ENCODE peak calls at places on chromosomes 4 and X, in seven cellular contexts. X is neuronal stem cell, H is mesenchymal stem cell, F is H9, W is IMR-90, P is H1, V is trophoblast cell. K is an unnamed sample.

GRCh38 chr4:150078996-150079581 is 844 bp downstream of the DCLK2 start:
- DNase-seq in X (peak), H (peak), F (peak), W (peak), P (peak), V (peak), K (peak)

GRCh38 chr4:105433421-105433820 is 40.4 kb downstream of the PPA2 start:
- DNase-seq in X (no peak), H (no peak), F (no peak), W (no peak), P (no peak), V (no peak), K (no peak)

GRCh38 chrX:132986556-132986955 is 28.1 kb upstream of the HS6ST2 start:
- DNase-seq in X (no peak), H (no peak), F (no peak), W (no peak), P (no peak), V (no peak), K (no peak)

GRCh38 chr4:38133711-38134480 is 173.7 kb downstream of the PTTG2 start:
- DNase-seq in X (no peak), H (no peak), F (no peak), W (no peak), P (no peak), V (peak), K (peak)

GRCh38 chr4:6760865-6761264 is 21.7 kb upstream of the KIAA0232 start:
- DNase-seq in X (no peak), H (no peak), F (no peak), W (no peak), P (no peak), V (no peak), K (no peak)

GRCh38 chr4:101211146-101211553 is 136.2 kb downstream of the PPP3CA start:
- DNase-seq in X (no peak), H (peak), F (no peak), W (peak), P (no peak), V (no peak), K (peak)

GRCh38 chr4:19987746-19988145 is 264.0 kb upstream of the SLIT2 start:
- DNase-seq in X (no peak), H (peak), F (no peak), W (peak), P (no peak), V (no peak), K (no peak)

GRCh38 chr4:7379719-7380118 is 55.0 kb downstream of the PSAPL1 start:
- DNase-seq in X (no peak), H (no peak), F (no peak), W (no peak), P (no peak), V (no peak), K (no peak)

GRCh38 chr4:65550500-65550899 is 119.8 kb downstream of the EPHA5 start:
- DNase-seq in X (no peak), H (no peak), F (no peak), W (no peak), P (no peak), V (no peak), K (no peak)

GRCh38 chr4:151325320-151326246 is at the start of gene SH3D19:
- DNase-seq in X (peak), H (peak), F (peak), W (peak), P (no peak), V (peak), K (peak)

GRCh38 chrX:67607436-67607835 is 63.6 kb downstream of the AR start:
- DNase-seq in X (no peak), H (peak), F (no peak), W (peak), P (no peak), V (no peak), K (no peak)

GRCh38 chrX:24283122-24283789 is 30.6 kb downstream of the SUPT20HL2 start:
- DNase-seq in X (no peak), H (no peak), F (no peak), W (no peak), P (no peak), V (no peak), K (no peak)

GRCh38 chr4:186078977-186079697 is 10.2 kb downstream of the TLR3 start:
- DNase-seq in X (no peak), H (no peak), F (peak), W (no peak), P (no peak), V (peak), K (peak)

GRCh38 chrX:149829751-149830191 is 48.0 kb downstream of the MAGEA9 start:
- DNase-seq in X (peak), H (peak), F (no peak), W (peak), P (no peak), V (no peak), K (peak)

GRCh38 chr4:39664828-39665731 is 26.4 kb upstream of the SMIM14 start:
- DNase-seq in X (no peak), H (peak), F (no peak), W (peak), P (no peak), V (no peak), K (no peak)

GRCh38 chr4:131093303-131093702 is 1997.4 kb downstream of the C4orf33 start:
- DNase-seq in X (no peak), H (no peak), F (no peak), W (no peak), P (no peak), V (peak), K (peak)
- H2BK120ac ChIP-seq in X (no peak), H (no peak), F (no peak), W (no peak), P (no peak), V (no peak), K (no peak)

GRCh38 chr4:133537882-133538281 is 388.8 kb downstream of the PCDH10 start:
- DNase-seq in X (no peak), H (no peak), F (no peak), W (no peak), P (no peak), V (no peak), K (no peak)
- H2BK120ac ChIP-seq in X (no peak), H (no peak), F (no peak), W (no peak), P (no peak), V (no peak), K (no peak)

DNA sequence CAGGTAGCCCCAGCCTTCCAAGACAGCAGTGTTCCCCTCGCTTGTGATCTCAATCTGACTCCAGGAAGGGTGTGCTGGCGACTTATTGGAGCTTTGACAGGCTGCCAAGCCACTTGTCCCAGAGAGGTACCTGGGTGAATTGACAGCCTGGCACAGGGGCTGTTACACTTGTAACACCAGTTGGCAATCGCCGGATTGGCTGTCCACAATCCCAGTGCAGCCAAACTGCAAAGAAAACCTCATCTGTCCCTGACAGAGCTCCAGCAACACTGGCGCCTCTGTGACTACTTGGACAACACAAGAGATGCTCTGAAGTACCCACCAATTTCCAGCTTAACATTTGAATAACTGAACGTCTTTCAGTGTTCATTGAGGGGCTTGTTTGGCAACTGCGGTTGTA is 76.8 kb upstream of the PRPS1 start:
- DNase-seq in X (no peak), H (no peak), F (no peak), W (no peak), P (no peak), V (no peak), K (no peak)
- H2BK120ac ChIP-seq in X (no peak), H (no peak), F (no peak), W (no peak), P (no peak), V (no peak), K (no peak)

GRCh38 chrX:26851981-26852380 is 611.2 kb downstream of the PPP4R3C start:
- DNase-seq in X (no peak), H (peak), F (no peak), W (no peak), P (no peak), V (peak), K (peak)
- H2BK120ac ChIP-seq in X (no peak), H (no peak), F (no peak), W (no peak), P (no peak), V (no peak), K (no peak)

GRCh38 chr4:124188601-124189000 is 523.9 kb downstream of the ANKRD50 start:
- DNase-seq in X (no peak), H (no peak), F (no peak), W (no peak), P (no peak), V (no peak), K (no peak)
- H2BK120ac ChIP-seq in X (no peak), H (no peak), F (no peak), W (no peak), P (no peak), V (no peak), K (no peak)

GRCh38 chr4:146059865-146060264 is 115.7 kb upstream of the LSM6 start:
- DNase-seq in X (no peak), H (no peak), F (no peak), W (no peak), P (no peak), V (peak), K (no peak)
- H2BK120ac ChIP-seq in X (no peak), H (no peak), F (no peak), W (no peak), P (no peak), V (no peak), K (no peak)

DNA sequence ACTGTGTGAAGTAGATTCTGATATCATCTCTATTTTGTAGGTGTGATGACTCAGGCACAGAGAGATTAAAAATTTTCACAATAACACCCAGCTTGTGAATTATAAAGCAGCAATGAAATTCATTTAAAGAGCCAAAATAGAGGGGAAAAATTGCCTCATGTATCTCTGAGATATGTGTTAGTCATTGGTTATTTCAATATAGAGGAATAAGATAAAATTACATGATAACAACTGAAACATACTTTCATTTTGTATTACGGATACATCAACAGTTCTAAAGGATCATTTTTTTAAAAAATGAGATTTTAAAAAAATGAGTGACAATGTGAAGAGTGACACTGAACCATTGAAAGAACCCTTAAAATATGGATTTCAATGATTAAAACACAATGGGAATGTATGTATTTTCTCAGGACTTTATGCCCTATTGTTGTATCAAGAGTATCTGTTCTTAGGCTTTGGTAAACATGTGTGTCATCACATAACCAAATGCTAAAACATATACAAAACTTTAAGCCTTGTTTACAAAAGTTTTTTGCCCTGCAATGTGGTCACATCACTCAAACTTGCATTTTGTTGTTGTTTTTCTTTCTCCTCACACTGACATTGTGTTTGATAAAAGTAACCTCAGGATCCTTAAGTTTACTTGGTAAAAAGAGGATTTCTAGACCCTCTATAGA is 221.3 kb downstream of the ANTXR2 start:
- DNase-seq in X (no peak), H (no peak), F (no peak), W (peak), P (no peak), V (no peak), K (no peak)
- H2BK120ac ChIP-seq in X (no peak), H (no peak), F (no peak), W (peak), P (no peak), V (no peak), K (no peak)

GRCh38 chrX:112736310-112736709 is 56.6 kb upstream of the LHFPL1 start:
- DNase-seq in X (no peak), H (no peak), F (no peak), W (no peak), P (no peak), V (peak), K (peak)

GRCh38 chrX:112738347-112739033 is 58.8 kb upstream of the LHFPL1 start:
- DNase-seq in X (no peak), H (no peak), F (no peak), W (peak), P (no peak), V (peak), K (no peak)

GRCh38 chrX:112731793-112732192 is 52.1 kb upstream of the LHFPL1 start:
- DNase-seq in X (no peak), H (no peak), F (no peak), W (peak), P (no peak), V (no peak), K (no peak)

GRCh38 chrX:112735147-112735546 is 55.4 kb upstream of the LHFPL1 start:
- DNase-seq in X (no peak), H (no peak), F (no peak), W (no peak), P (no peak), V (no peak), K (no peak)

DNA sequence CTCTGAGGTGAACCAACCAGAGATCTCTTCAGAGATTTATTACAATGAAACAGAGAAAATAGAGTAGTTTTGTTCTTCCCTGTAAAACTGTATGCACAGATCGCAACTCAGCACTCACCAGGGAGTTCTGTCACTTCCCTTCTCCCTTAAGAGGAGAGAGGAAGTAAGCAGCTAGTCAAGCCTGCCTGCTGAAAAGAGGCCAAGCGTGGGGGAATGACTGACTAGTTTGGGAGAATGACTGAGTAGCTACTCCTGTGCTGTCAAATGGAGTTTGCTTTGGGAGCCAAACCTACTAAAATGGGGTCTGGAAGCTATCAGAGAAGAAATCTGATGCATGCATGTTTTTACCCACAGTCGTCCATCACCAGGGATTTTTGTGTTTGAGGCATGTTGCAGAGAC is 54.5 kb upstream of the LHFPL1 start:
- DNase-seq in X (no peak), H (peak), F (no peak), W (peak), P (no peak), V (no peak), K (peak)
- H2BK120ac ChIP-seq in X (no peak), H (no peak), F (no peak), W (no peak), P (no peak), V (no peak), K (no peak)

DNA sequence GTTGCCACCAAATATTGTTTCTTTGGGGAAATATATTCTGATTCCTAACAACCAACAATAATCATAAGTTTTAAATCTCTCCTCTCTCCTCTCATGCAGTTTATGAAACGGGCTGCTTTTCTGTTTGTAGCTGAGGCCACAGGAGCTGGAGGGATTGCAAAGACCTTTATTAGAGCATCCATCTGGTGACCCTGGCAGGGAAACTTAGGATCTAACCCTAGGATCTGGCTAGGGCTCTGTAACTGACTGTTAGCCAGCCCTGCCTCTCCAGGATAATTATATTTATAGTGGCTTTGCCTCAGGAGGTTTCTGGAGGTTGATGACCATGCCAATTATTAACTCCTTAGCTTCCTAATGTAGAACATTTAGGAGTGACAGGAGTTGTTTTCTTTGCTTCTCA is 57.0 kb downstream of the SMAD1 start:
- DNase-seq in X (no peak), H (no peak), F (no peak), W (no peak), P (no peak), V (no peak), K (no peak)
- H2BK120ac ChIP-seq in X (no peak), H (no peak), F (no peak), W (no peak), P (no peak), V (no peak), K (no peak)

GRCh38 chrX:131854586-131854985 is 168.5 kb upstream of the STK26 start:
- DNase-seq in X (no peak), H (peak), F (no peak), W (no peak), P (no peak), V (no peak), K (peak)
- H2BK120ac ChIP-seq in X (no peak), H (no peak), F (no peak), W (no peak), P (no peak), V (no peak), K (no peak)